ENCODE peak calls at places on chromosomes 5 and 9, in seven cellular contexts. H is AG20443; B is left cardiac atrium; Z is astrocyte of the spinal cord; S is naive thymus-derived CD8-positive, alpha-beta T cell; G is transverse colon; Y is WTC11. U is an unnamed sample.

GRCh38 chr9:19924090-19924489 is 135.3 kb upstream of the SLC24A2 start:
- DNase-seq in H (no peak), Z (no peak), G (no peak), S (no peak), Y (no peak), B (no peak), U (no peak)

GRCh38 chr9:83056180-83056579 is 6.8 kb downstream of the RASEF start:
- DNase-seq in S (no peak), G (no peak), B (no peak), H (no peak), Y (no peak), Z (no peak), U (no peak)

GRCh38 chr5:115751176-115751575 is 65.3 kb downstream of the CDO1 start:
- DNase-seq in Z (no peak), G (no peak), Y (no peak), S (no peak), H (no peak), B (no peak), U (no peak)

GRCh38 chr5:177438468-177438867 is 8.1 kb upstream of the PRR7 start:
- DNase-seq in S (no peak), H (no peak), Z (no peak), Y (no peak), G (no peak), B (no peak), U (no peak)

GRCh38 chr5:106797996-106798395 is 872.7 kb downstream of the EFNA5 start:
- DNase-seq in H (no peak), Z (no peak), S (no peak), G (no peak), B (no peak), Y (no peak), U (no peak)

GRCh38 chr9:69192214-69192613 is 18.1 kb downstream of the TJP2 start:
- DNase-seq in Z (no peak), H (no peak), Y (no peak), G (no peak), B (no peak), S (no peak), U (no peak)

GRCh38 chr5:122323132-122323548 is 11.1 kb downstream of the SNCAIP start:
- DNase-seq in S (no peak), Y (no peak), Z (peak), B (no peak), G (no peak), H (no peak), U (no peak)

GRCh38 chr5:175867587-175868347 is 3.6 kb upstream of the CPLX2 start:
- DNase-seq in Y (peak), G (peak), Z (no peak), H (no peak), S (no peak), B (no peak), U (no peak)

GRCh38 chr9:76761448-76761847 is 2.8 kb upstream of the PCA3 start:
- DNase-seq in Z (peak), G (no peak), S (no peak), H (peak), Y (no peak), B (no peak), U (peak)

GRCh38 chr9:125409217-125409636 is 147.6 kb downstream of the GAPVD1 start:
- DNase-seq in S (no peak), Z (no peak), B (no peak), H (no peak), Y (no peak), G (no peak), U (no peak)

GRCh38 chr5:122997294-122997693 is 39.2 kb downstream of the PPIC start:
- DNase-seq in B (no peak), H (no peak), G (no peak), S (no peak), Z (no peak), Y (no peak), U (no peak)

GRCh38 chr5:134026521-134027202 is 21.9 kb upstream of the VDAC1 start:
- DNase-seq in G (peak), Z (peak), H (peak), Y (peak), S (peak), B (no peak), U (peak)

GRCh38 chr9:18331808-18332209 is 142.1 kb upstream of the ADAMTSL1 start:
- DNase-seq in H (no peak), B (no peak), Y (no peak), Z (peak), G (no peak), S (no peak), U (no peak)

GRCh38 chr9:110027624-110028023 is 180.3 kb downstream of the C9orf152 start:
- DNase-seq in S (no peak), G (no peak), Y (no peak), Z (peak), B (no peak), H (peak), U (no peak)

GRCh38 chr9:6567140-6567591 is 78.4 kb downstream of the GLDC start:
- DNase-seq in S (no peak), H (peak), G (no peak), Z (peak), B (peak), Y (no peak), U (peak)

GRCh38 chr9:91771864-91772263 is 178.2 kb downstream of the ROR2 start:
- DNase-seq in H (no peak), Z (no peak), G (no peak), S (no peak), Y (no peak), B (no peak), U (no peak)

GRCh38 chr5:146520731-146521130 is 4.7 kb upstream of the GPR151 start:
- DNase-seq in Y (no peak), G (no peak), B (no peak), S (no peak), H (no peak), Z (no peak), U (no peak)

GRCh38 chr5:36596247-36596646 is 10.2 kb upstream of the SLC1A3 start:
- DNase-seq in S (no peak), Y (no peak), G (no peak), B (no peak), Z (no peak), H (no peak), U (no peak)

GRCh38 chr9:88011005-88011766 is 36.9 kb upstream of the CDK20 start:
- DNase-seq in H (peak), B (no peak), G (no peak), Z (no peak), Y (no peak), S (no peak), U (peak)

GRCh38 chr5:74310967-74311930 is 329.3 kb downstream of the ENC1 start:
- DNase-seq in H (no peak), Y (no peak), G (no peak), B (no peak), Z (no peak), S (no peak), U (no peak)

GRCh38 chr5:51651476-51651875 is 268.2 kb downstream of the ISL1 start:
- DNase-seq in Z (peak), G (no peak), H (no peak), Y (no peak), B (no peak), S (no peak), U (no peak)

GRCh38 chr9:137162505-137163100 is 7.2 kb downstream of the LRRC26 start:
- DNase-seq in H (no peak), B (no peak), G (peak), Z (no peak), S (no peak), Y (peak), U (no peak)

U was measured in GM03348.